ENCODE peak calls at places on chromosomes 5 and 9, in seven cellular contexts. A is CD8-positive, alpha-beta T cell; D is ovary; O is prostate gland; Z is fibroblast of lung; I is stomach; H is body of pancreas. C is an unnamed sample. For H3K36me3, the result is how much of the 10 kb centered on the place peaks cover.

GRCh38 chr5:154141686-154142300 is 48.7 kb upstream of the GALNT10 start:
- DNase-seq in A (no peak), D (no peak), O (no peak), Z (no peak), I (no peak), H (no peak), C (no peak)

GRCh38 chr5:72145351-72145750 is 38.1 kb downstream of the MAP1B start:
- DNase-seq in A (no peak), D (no peak), O (no peak), Z (no peak), I (no peak), H (no peak), C (no peak)

GRCh38 chr9:123569343-123569694 is 213.3 kb downstream of the CRB2 start:
- DNase-seq in A (no peak), D (no peak), O (peak), Z (no peak), I (no peak), H (no peak), C (no peak)

GRCh38 chr5:16615737-16616535 is 861 bp downstream of the RETREG1 start:
- DNase-seq in A (no peak), D (no peak), O (no peak), Z (no peak), I (no peak), H (no peak), C (no peak)

GRCh38 chr9:112629890-112630485 is 87.9 kb downstream of the INIP start:
- DNase-seq in A (no peak), D (no peak), O (no peak), Z (no peak), I (no peak), H (no peak), C (no peak)

GRCh38 chr5:87302061-87302460 is 34.4 kb downstream of the RASA1 start:
- DNase-seq in A (no peak), D (no peak), O (no peak), Z (peak), I (no peak), H (no peak), C (no peak)

GRCh38 chr5:76953551-76954382 is 922 bp downstream of the CRHBP start:
- DNase-seq in A (no peak), D (no peak), O (no peak), Z (peak), I (no peak), H (no peak), C (no peak)

GRCh38 chr9:3957296-3957695 is 342.6 kb downstream of the GLIS3 start:
- DNase-seq in A (no peak), D (no peak), O (no peak), Z (no peak), I (no peak), H (no peak), C (no peak)

GRCh38 chr9:116891438-116891837 is 204.3 kb downstream of the TRIM32 start:
- DNase-seq in A (no peak), D (no peak), O (no peak), Z (no peak), I (no peak), H (no peak), C (peak)

GRCh38 chr9:38046669-38047300 is 22.2 kb downstream of the SHB start:
- DNase-seq in A (no peak), D (no peak), O (peak), Z (peak), I (peak), H (peak), C (peak)

GRCh38 chr9:98374385-98375051 is 119.1 kb upstream of the TBC1D2 start:
- DNase-seq in A (no peak), D (no peak), O (no peak), Z (peak), I (peak), H (peak), C (peak)

GRCh38 chr5:132050661-132051371 is 9.6 kb upstream of the IL3 start:
- DNase-seq in A (no peak), D (peak), O (peak), Z (no peak), I (no peak), H (no peak), C (no peak)

GRCh38 chr9:35510745-35511428 is 21.0 kb downstream of the RUSC2 start:
- DNase-seq in A (no peak), D (peak), O (peak), Z (peak), I (peak), H (peak), C (peak)

GRCh38 chr9:1927546-1927945 is 87.6 kb upstream of the SMARCA2 start:
- DNase-seq in A (no peak), D (no peak), O (no peak), Z (no peak), I (no peak), H (no peak), C (no peak)

GRCh38 chr5:149485655-149486615 is 65.3 kb downstream of the CSNK1A1 start:
- DNase-seq in A (no peak), D (no peak), O (peak), Z (peak), I (peak), H (peak), C (peak)

GRCh38 chr5:106292654-106293053 is 1378.1 kb downstream of the EFNA5 start:
- DNase-seq in A (no peak), D (no peak), O (no peak), Z (peak), I (no peak), H (no peak), C (no peak)

DNA sequence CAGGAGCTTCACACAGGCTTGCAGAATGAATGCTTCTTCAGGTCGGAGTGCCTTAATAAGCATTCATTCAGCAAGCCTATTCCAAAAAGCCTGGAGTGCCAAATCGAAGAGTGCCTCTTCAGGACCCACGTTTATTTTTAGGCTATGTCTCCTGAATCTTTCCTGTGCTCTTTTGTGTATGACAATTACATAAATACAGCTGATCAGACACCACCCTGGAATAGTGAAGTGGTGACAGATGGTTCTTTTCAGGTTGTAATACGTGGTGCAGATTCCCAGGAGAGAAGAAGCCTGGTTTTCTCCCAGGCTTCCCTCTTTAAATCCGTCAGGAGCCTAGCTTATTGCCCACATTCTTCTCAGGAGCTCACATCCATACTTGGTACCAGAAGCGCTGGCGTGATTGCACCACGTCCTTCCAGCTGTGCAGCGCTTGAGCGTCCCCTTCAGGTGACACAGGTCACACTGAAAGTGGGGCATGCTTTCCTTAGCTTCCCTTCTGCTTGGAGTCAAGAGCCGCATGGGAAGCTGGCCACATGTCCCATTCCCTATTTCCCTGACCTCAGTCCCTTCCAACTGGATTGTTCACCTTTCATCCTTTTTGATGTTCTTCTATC is 123.1 kb downstream of the ADCY2 start:
- DNase-seq in A (no peak), D (no peak), O (no peak), Z (no peak), I (no peak), H (no peak), C (no peak)
- TF ChIP-seq CTCF in A (no peak), D (no peak), O (no peak), Z (no peak), I (no peak), H (no peak), C (no peak)

DNA sequence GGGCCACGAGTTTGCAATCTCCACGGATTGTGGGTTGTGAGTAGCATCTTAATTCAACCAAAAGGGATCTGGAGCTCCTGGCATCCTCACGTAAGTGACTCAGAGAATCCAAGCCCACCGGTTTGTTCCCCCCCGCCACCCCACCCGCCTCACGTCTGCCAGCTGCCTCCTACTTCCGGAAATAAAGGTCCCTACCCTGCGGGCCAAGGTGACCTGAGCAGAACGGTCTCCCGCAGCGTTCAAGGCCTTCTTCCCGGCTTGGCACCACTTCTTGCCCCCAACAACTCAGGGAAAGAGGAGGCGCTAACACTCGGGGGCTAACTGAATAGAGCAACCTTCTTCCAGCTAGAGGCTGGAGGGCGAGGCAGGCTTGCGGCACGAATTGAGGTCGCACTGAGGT is 8.8 kb upstream of the GPRIN1 start:
- DNase-seq in A (no peak), D (no peak), O (no peak), Z (no peak), I (no peak), H (no peak), C (no peak)
- H3K4me3 ChIP-seq in A (no peak), D (no peak), O (no peak), Z (no peak), I (peak), H (no peak), C (no peak)

GRCh38 chr5:139368613-139369012 is 14.5 kb downstream of the SLC23A1 start:
- DNase-seq in A (no peak), D (no peak), O (no peak), Z (no peak), I (no peak), H (no peak), C (no peak)
- H3K36me3 ChIP-seq in A (under half), D (under half), O (under half), Z (under half), I (half or more), H (under half), C (under half)

DNA sequence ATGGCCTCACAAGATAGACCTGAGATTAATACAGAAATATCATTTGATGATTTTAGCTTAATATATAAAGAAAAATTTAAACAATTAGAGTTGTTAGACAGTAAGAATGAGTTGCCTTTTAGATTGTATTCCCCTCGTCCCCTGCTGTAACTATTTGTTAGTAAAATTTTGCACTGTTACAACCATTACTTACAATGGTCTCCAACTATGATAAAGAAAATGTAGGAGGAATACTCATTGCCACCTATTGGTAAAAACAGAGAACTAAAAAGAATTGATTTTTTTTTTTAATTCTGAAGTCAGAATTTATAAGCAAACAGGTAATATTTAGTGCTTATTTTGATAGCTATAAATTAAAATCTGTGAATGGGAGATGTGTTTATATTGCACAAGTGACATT is 937.6 kb downstream of the TLE4 start:
- DNase-seq in A (no peak), D (no peak), O (no peak), Z (no peak), I (no peak), H (no peak), C (no peak)
- TF ChIP-seq CTCF in A (no peak), D (no peak), O (no peak), Z (peak), I (no peak), H (no peak), C (no peak)

GRCh38 chr5:95941756-95942155 is 19.9 kb downstream of the ELL2 start:
- DNase-seq in A (no peak), D (no peak), O (no peak), Z (no peak), I (no peak), H (no peak), C (no peak)
- H3K4me3 ChIP-seq in A (no peak), D (no peak), O (no peak), Z (no peak), I (no peak), H (no peak), C (no peak)

GRCh38 chr9:105142406-105143092 is 101.9 kb upstream of the SLC44A1 start:
- DNase-seq in A (no peak), D (no peak), O (no peak), Z (peak), I (no peak), H (no peak), C (no peak)
- H3K36me3 ChIP-seq in A (under half), D (under half), O (under half), Z (under half), I (under half), H (under half), C (under half)

GRCh38 chr5:38319486-38319885 is 61.1 kb downstream of the EGFLAM start:
- DNase-seq in A (no peak), D (no peak), O (no peak), Z (no peak), I (no peak), H (no peak), C (no peak)

GRCh38 chr5:38317887-38318286 is 59.5 kb downstream of the EGFLAM start:
- DNase-seq in A (no peak), D (no peak), O (no peak), Z (no peak), I (no peak), H (no peak), C (no peak)

GRCh38 chr5:38321978-38322377 is 63.6 kb downstream of the EGFLAM start:
- DNase-seq in A (no peak), D (no peak), O (no peak), Z (no peak), I (no peak), H (no peak), C (no peak)

GRCh38 chr5:38316544-38317224 is 58.3 kb downstream of the EGFLAM start:
- DNase-seq in A (no peak), D (peak), O (no peak), Z (no peak), I (no peak), H (peak), C (no peak)
- TF ChIP-seq CTCF in A (no peak), D (no peak), O (no peak), Z (no peak), I (no peak), H (no peak), C (no peak)

DNA sequence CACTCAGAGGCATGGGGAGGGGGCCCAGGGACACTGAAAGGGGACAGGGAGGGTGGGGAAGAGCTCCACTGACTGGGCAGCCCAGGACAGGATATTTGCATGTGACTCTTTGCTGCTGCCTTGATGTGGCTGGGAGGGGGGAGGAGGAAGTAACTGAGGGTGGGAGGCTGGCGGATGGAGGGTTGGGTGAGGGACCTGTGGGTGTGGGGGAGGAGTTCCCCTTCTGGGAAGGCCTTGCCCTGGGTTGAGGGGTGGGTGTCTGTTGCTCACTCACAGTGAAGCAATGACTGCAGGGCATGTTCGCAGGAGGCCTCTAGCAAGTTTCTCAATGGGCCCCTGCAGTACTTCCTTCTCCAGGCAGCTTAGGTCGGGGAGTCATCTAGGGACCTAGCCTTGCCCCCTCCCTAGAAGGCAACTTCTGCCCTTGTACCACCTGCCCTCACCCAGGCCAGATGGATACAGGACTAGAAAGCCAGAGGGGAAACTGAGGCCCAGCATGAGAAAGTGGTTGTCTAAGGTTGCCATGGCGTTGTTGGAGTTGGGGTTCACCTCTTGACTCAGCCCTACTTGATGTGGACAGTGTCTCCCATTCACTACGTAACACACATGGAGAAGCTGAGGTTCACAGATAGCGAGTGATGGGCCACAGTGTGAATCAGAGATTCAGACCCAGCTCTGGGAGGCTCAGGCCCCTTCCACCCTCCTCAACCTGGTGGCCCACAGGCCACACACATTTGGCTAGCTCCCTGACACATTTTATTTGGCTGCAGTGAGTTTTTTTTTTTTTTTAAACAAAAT is 3.0 kb downstream of the GRK6 start:
- DNase-seq in A (peak), D (no peak), O (no peak), Z (no peak), I (peak), H (peak), C (no peak)
- H3K4me3 ChIP-seq in A (peak), D (no peak), O (no peak), Z (no peak), I (no peak), H (no peak), C (no peak)

C was measured in kidney epithelial cell.